ENCODE peak calls at places on chromosome X, in four cellular contexts. L is colonic mucosa, B is NT2/D1, Q is neural progenitor cell. H is an unnamed sample. For H3K4me1, the result is how much of the 10 kb centered on the place peaks cover.

GRCh38 chrX:152231106-152231505 is 92.7 kb upstream of the MAGEA10 start:
- DNase-seq in L (no peak), B (no peak), Q (no peak), H (no peak)

GRCh38 chrX:71912156-71912555 is 1.5 kb downstream of the NHSL2 start:
- DNase-seq in L (no peak), B (no peak), Q (peak), H (peak)

GRCh38 chrX:14801136-14801535 is 71.7 kb downstream of the FANCB start:
- DNase-seq in L (no peak), B (peak), Q (no peak), H (no peak)

GRCh38 chrX:76127341-76127740 is 45.5 kb upstream of the PBDC1 start:
- DNase-seq in L (no peak), B (no peak), Q (no peak), H (peak)

GRCh38 chrX:41526925-41527324 is 79.8 kb downstream of the NYX start:
- DNase-seq in L (no peak), B (no peak), Q (no peak), H (no peak)

GRCh38 chrX:149909324-149910177 is 19.8 kb upstream of the HSFX4 start:
- DNase-seq in L (no peak), B (no peak), Q (no peak), H (no peak)

GRCh38 chrX:131778269-131779218 is 234.7 kb downstream of the OR13H1 start:
- DNase-seq in L (peak), B (no peak), Q (no peak), H (no peak)

GRCh38 chrX:20382518-20383291 is 116.0 kb upstream of the RPS6KA3 start:
- DNase-seq in L (no peak), B (no peak), Q (no peak), H (no peak)

GRCh38 chrX:24838624-24839023 is 144.9 kb downstream of the POLA1 start:
- DNase-seq in L (peak), B (no peak), Q (peak), H (no peak)

GRCh38 chrX:29231800-29232199 is 644.6 kb downstream of the IL1RAPL1 start:
- DNase-seq in L (no peak), B (no peak), Q (no peak), H (no peak)

GRCh38 chrX:107968623-107969022 is 13.5 kb downstream of the TEX13B start:
- DNase-seq in L (no peak), B (no peak), Q (no peak), H (no peak)

GRCh38 chrX:80216086-80216485 is 201.5 kb downstream of the TBX22 start:
- DNase-seq in L (no peak), B (no peak), Q (no peak), H (no peak)

GRCh38 chrX:118694628-118695027 is 32.8 kb upstream of the IL13RA1 start:
- DNase-seq in L (no peak), B (no peak), Q (no peak), H (no peak)

DNA sequence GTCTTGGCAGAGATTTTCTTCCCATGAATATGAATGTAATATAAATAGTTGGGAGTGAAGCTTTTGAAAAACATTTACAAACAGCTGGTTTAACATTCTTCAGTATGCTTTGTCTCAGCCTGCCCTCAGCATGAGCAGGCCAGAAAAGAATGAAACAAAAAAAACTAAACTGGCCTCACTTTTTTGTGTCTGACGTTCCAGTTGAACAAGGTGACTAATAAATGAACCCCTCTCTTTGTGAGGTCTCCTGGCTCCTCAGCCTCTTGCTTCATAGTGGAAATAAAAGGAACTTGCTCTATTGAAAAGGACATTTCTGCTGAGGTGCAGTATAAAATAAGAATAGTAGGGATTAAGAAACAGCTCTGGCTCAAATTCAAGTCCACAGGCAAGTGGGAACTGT is 9.4 kb downstream of the CHST7 start:
- DNase-seq in L (no peak), B (no peak), Q (no peak), H (no peak)
- H3K9ac ChIP-seq in L (no peak), B (no peak), Q (no peak), H (no peak)

DNA sequence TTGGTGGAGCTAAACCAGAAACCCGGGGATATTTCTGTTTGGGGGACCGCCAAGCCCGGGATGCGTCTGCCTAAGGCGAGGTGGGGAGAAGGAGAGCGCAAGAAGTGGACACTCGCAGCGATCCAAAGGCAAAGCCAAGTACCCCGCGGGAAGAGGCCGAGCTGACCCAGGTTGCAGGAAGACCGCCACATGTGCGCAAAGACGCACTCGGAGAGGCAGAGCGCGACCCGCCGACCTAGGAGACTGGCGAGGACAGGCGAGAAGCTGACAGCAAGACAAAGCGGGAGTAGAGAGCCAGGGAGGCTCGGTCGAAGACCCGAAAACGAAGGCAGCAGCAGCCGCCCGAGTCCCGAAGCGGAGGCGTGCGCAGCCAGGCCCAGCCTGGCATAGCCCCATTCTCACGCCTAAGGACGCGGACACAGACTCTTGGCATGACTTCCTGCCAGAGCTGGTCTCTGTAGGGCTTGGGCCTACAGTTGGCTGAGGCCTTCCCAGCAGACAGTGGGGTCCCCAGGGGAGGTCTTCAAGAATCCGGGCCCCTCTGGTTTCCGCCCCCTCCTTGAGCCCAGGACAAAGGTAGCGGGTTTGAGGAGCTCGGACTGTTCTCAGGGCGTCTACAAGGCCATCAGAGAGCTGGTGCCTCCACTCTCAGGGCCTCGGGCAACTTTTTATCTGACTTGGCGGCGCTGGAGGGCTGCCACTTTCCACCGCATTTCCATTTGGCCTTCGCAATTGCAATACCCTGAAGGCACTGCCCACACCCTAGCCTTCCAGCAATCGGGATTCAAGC is 49.8 kb upstream of the BCOR start:
- DNase-seq in L (no peak), B (no peak), Q (peak), H (peak)
- H3K4me1 ChIP-seq in L (under half), B (under half), Q (half or more), H (under half)

GRCh38 chrX:115589419-115589818 is 28.4 kb downstream of the PLS3 start:
- DNase-seq in L (no peak), B (no peak), Q (no peak), H (no peak)

GRCh38 chrX:115592997-115593734 is 32.2 kb downstream of the PLS3 start:
- DNase-seq in L (no peak), B (no peak), Q (no peak), H (no peak)

GRCh38 chrX:115591420-115591819 is 30.4 kb downstream of the PLS3 start:
- DNase-seq in L (no peak), B (no peak), Q (no peak), H (no peak)

GRCh38 chrX:115595049-115595448 is 34.1 kb downstream of the PLS3 start:
- DNase-seq in L (no peak), B (no peak), Q (no peak), H (no peak)

DNA sequence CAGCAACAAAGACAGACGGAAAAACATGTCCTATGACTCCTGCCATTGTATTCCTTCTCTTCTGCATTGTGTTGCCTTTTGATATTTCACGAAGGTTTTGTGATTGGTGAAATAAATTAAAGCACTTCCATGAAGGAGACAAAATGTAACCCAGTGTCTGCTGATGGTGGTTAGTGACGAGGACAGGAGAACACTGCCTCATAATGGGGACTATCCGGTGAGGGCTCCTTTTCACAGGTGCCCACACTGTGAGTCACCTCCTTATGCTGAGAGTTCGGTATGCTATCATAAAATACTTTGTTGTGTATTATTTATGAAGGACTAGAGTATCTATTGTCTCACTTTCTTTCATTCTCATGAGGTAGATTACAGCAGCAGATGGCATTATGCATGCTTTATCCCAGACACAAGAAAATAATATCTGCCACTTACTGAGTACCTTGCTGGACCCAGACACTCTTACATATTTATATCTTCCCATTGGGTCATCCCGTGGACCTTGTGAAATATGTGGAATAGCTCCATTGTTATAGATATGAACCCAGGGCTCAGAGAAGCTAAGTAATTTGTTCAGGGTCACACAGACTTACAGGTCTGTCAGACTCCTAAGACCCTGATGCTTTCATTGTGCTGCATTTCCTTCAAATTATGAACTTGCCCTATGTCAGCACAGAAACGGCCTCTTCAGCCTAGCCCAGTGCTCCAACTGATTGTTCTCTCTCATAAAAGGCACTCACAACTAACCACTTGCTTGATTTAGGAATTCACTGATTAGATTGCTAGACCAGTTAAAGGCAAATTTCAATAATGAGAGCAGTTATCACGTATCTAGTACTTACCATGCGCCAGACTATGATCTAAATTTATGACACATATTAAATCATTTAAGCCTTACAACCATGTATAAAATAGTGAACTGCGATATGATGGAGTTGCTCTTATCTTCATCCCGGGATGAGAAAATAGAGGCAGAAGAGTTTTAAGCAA is 31.2 kb downstream of the PLS3 start:
- DNase-seq in L (no peak), B (no peak), Q (no peak), H (peak)
- H3K9ac ChIP-seq in L (no peak), B (no peak), Q (no peak), H (no peak)

DNA sequence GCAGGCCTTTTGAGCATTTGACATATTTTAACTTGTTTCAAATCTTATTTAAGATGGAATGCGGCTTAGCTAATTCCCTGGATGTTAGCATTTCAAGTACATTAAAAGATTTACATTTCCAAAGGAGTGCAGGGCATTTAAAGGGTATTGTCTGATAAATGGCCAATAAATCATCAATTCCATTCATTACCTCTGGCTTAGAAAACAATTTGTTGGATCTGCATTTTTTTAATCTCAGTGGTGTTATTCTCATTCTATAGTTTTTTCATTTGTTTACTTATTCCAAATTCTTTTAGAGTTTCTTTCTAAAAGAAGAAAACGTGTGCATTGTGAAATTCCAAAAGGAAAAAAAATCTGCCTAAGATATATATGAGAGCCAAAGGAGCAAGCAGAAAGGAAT is 1.3 kb upstream of the NLRP2B start:
- DNase-seq in L (no peak), B (no peak), Q (no peak), H (no peak)
- H3K4me1 ChIP-seq in L (under half), B (under half), Q (under half), H (under half)

GRCh38 chrX:1909419-1910206 is 294.8 kb downstream of the ASMT start:
- DNase-seq in L (no peak), B (no peak), Q (peak), H (no peak)
- H3K9ac ChIP-seq in L (no peak), B (no peak), Q (no peak), H (no peak)

DNA sequence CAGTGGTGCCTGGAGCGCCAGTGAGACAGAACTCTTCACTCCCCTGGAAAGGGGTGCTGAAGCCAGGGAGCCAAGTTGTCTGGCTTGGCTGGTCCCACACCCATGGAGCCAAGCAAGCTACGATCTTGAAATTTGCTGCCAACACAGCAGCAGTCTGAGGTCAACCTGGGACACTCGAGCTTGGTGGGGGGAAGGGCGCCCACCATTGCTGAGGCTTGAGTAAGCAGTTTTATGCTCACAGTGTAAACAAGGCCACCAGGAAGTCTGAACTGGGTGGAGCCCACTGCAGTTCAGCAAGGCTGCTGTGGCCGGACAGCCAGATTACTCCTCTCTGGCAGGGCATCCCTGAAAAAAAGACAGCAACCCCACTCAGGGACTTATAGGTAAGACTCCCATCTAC is 149.5 kb downstream of the EDA2R start:
- DNase-seq in L (no peak), B (peak), Q (no peak), H (no peak)
- H3K4me1 ChIP-seq in L (under half), B (under half), Q (under half), H (under half)

DNA sequence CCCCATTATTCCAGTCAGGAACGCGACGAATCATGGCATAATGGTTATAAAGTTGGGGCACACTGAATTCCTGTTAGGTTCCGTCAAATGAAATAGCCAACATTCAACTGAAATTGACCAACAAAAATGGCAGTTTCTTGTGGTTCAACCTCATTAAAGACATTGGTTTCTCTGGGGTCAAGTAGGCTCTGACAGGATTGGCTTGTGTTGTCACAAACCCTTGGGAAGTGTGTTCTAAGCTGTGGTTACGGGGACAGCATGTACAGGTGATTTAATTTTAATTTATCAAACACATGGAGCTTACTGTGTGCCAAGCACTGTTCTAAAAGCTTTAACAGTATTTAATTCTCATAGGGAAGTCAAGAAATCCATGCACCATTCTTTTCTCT is 751 bp downstream of the XK start:
- DNase-seq in L (no peak), B (no peak), Q (no peak), H (no peak)
- H3K9ac ChIP-seq in L (peak), B (peak), Q (no peak), H (no peak)

GRCh38 chrX:153724252-153725038 is at the start of the genes ABCD1 and BCAP31:
- DNase-seq in L (peak), B (peak), Q (peak), H (peak)
- H3K4me1 ChIP-seq in L (under half), B (under half), Q (under half), H (under half)

GRCh38 chrX:154718607-154719006 is 32.3 kb downstream of the GAB3 start:
- DNase-seq in L (no peak), B (no peak), Q (no peak), H (no peak)
- H3K9ac ChIP-seq in L (no peak), B (no peak), Q (no peak), H (no peak)

H was measured in endodermal cell.